ENCODE peak calls at places on chromosome 1, in four cellular contexts. I, F, A and P are unnamed samples.

GRCh38 chr1:209411491-209411929 is 172.0 kb upstream of the CAMK1G start:
- DNase-seq in I (no peak), F (peak; percentile 11), A (no peak), P (peak; percentile 99)

GRCh38 chr1:206575165-206575893 is 36.9 kb downstream of the EIF2D start:
- DNase-seq in I (no peak), F (peak; percentile 32), A (no peak), P (peak; percentile 89)

GRCh38 chr1:153220606-153221303 is 3.4 kb downstream of the PRR9 start:
- DNase-seq in I (no peak), F (no peak), A (no peak), P (no peak)

GRCh38 chr1:26285366-26286063 is 5.6 kb downstream of the SH3BGRL3 start:
- DNase-seq in I (no peak), F (no peak), A (peak; percentile 81), P (no peak)

GRCh38 chr1:201790261-201790660 is 38.7 kb upstream of the IPO9 start:
- DNase-seq in I (no peak), F (peak; percentile 59), A (no peak), P (peak; percentile 60)

GRCh38 chr1:21541835-21542234 is 32.6 kb downstream of the ALPL start:
- DNase-seq in I (no peak), F (peak; percentile 58), A (peak; percentile 59), P (no peak)

GRCh38 chr1:63821650-63822049 is 47.8 kb downstream of the ROR1 start:
- DNase-seq in I (no peak), F (no peak), A (no peak), P (peak; percentile 50)

GRCh38 chr1:158563852-158564251 is 6.5 kb downstream of the OR6P1 start:
- DNase-seq in I (no peak), F (no peak), A (no peak), P (no peak)

GRCh38 chr1:229101475-229101874 is 169.4 kb upstream of the RAB4A start:
- DNase-seq in I (no peak), F (no peak), A (no peak), P (peak; percentile 29)

GRCh38 chr1:114758251-114758832 is 558 bp upstream of the CSDE1 start:
- DNase-seq in I (no peak), F (no peak), A (no peak), P (peak; percentile 76)

GRCh38 chr1:16967095-16967567 is 13.3 kb downstream of the MFAP2 start:
- DNase-seq in I (no peak), F (peak; percentile 66), A (no peak), P (peak; percentile 13)

GRCh38 chr1:43867946-43868740 is 65.5 kb upstream of the ARTN start:
- DNase-seq in I (no peak), F (peak; percentile 20), A (no peak), P (peak; percentile 94)

GRCh38 chr1:206754011-206754410 is 16.6 kb upstream of the IL19 start:
- DNase-seq in I (no peak), F (no peak), A (no peak), P (no peak)

GRCh38 chr1:64469121-64469520 is 808 bp upstream of the CACHD1 start:
- DNase-seq in I (no peak), F (no peak), A (no peak), P (peak; percentile 17)

GRCh38 chr1:212860713-212861581 is 2.9 kb downstream of the FLVCR1 start:
- DNase-seq in I (no peak), F (peak; percentile 22), A (no peak), P (no peak)

GRCh38 chr1:36155560-36156328 is at the start of gene MAP7D1:
- DNase-seq in I (peak; percentile 42), F (peak; percentile 72), A (peak; percentile 96), P (peak; percentile 47)

GRCh38 chr1:166283190-166283589 is 116.4 kb upstream of the FAM78B start:
- DNase-seq in I (no peak), F (no peak), A (no peak), P (no peak)

GRCh38 chr1:231420959-231421615 is 1.0 kb downstream of the EGLN1 start:
- DNase-seq in I (peak; percentile 7), F (peak; percentile 51), A (peak; percentile 84), P (no peak)

GRCh38 chr1:174044418-174045222 is 22.5 kb upstream of the RC3H1 start:
- DNase-seq in I (no peak), F (no peak), A (no peak), P (no peak)

GRCh38 chr1:86504895-86505625 is 36.3 kb downstream of the CLCA1 start:
- DNase-seq in I (no peak), F (no peak), A (no peak), P (peak; percentile 58)

GRCh38 chr1:39683591-39684312 is 7.5 kb downstream of the HPCAL4 start:
- DNase-seq in I (no peak), F (no peak), A (no peak), P (no peak)

GRCh38 chr1:31648633-31649032 is 4.0 kb upstream of the PEF1 start:
- DNase-seq in I (no peak), F (no peak), A (no peak), P (no peak)

GRCh38 chr1:66286307-66286706 is 247.6 kb upstream of the SGIP1 start:
- DNase-seq in I (no peak), F (no peak), A (no peak), P (no peak)

GRCh38 chr1:92544756-92545165 is 58.0 kb upstream of the GFI1 start:
- DNase-seq in I (no peak), F (peak; percentile 31), A (no peak), P (no peak)
- H3K4me3 ChIP-seq in I (no peak overlapping the region), F (no peak overlapping the region), A (no peak overlapping the region), P (no peak overlapping the region)

GRCh38 chr1:100267284-100267683 is 1.3 kb downstream of the RTCA start:
- DNase-seq in I (no peak), F (no peak), A (no peak), P (no peak)

GRCh38 chr1:100261686-100262085 is 4.3 kb upstream of the RTCA start:
- DNase-seq in I (no peak), F (no peak), A (no peak), P (no peak)

GRCh38 chr1:100265931-100266830 is at the start of gene RTCA:
- DNase-seq in I (peak; percentile 79), F (peak; percentile 91), A (peak; percentile 99), P (peak; percentile 88)

GRCh38 chr1:100268202-100268601 is 2.2 kb downstream of the RTCA start:
- DNase-seq in I (no peak), F (no peak), A (no peak), P (no peak)

GRCh38 chr1:100265562-100265930 is 470 bp upstream of the RTCA start:
- DNase-seq in I (no peak), F (peak; percentile 68), A (no peak), P (no peak)
- H3K36me3 ChIP-seq in I (no peaks in the 10 kb centered on the region), F (peaks cover 17% of the 10 kb centered on the region), A (peaks cover 39% of the 10 kb centered on the region), P (peaks cover 4% of the 10 kb centered on the region)

GRCh38 chr1:151401125-151401788 is 1.9 kb downstream of the PSMB4 start:
- DNase-seq in I (no peak), F (no peak), A (no peak), P (peak; percentile 12)
- H3K4me3 ChIP-seq in I (no peak overlapping the region), F (peak overlapping the region; percentile 1), A (peak overlapping the region; percentile 91), P (no peak overlapping the region)

DNA sequence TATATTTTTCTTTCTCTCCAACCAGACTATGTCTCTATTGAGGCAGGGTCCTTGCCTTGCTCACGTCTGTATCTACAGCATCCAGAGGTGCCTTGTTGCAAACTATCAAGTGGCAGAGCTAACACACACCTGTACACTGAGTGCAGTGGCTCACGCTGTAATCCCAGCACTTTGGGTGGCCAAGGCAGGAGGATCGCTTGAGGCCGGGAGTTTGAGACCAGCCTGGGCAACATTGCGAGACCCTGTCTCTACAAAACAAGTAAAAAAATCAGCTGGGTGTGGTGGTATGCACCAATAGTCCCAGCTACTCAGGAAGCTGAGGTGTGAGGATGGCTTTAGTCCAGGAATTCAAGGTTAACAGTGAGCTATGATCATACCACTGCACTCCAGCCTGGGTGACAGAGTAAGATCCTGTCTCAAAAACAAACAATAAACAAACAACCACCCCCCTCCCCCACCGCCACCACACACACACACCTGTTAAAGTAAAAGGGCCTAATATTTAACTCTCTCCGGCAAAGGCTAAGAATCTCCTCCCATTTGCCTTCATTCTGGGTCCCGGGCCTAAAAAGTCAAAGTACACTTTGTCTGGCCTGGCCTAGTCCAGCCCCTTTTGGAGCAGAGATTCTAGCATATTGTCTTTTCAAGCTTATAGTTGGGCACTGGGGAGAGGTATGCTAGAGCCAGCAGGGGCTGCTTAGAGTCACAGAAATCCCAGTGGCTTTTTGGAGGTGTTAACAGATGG is 9.5 kb upstream of the SLFNL1 start:
- DNase-seq in I (no peak), F (no peak), A (no peak), P (no peak)
- H3K36me3 ChIP-seq in I (peaks cover 14% of the 10 kb centered on the region), F (peaks cover 10% of the 10 kb centered on the region), A (peaks cover 90% of the 10 kb centered on the region), P (peaks cover 12% of the 10 kb centered on the region)